ENCODE peak calls at places on chromosomes 12 and 14, in six cellular contexts. One of them, this sample, is unnamed.
A peak's percentile ranks its signal among the peaks of the same experiment; 100 is the strongest.

GRCh38 chr12:32569256-32569655 is 109.8 kb upstream of the DNM1L start:
- DNase-seq in colonic mucosa: no peak
- DNase-seq in breast epithelium: no peak
- DNase-seq in HepG2: no peak
- DNase-seq in PC-9: no peak
- DNase-seq in CD4-positive, CD25-positive, alpha-beta regulatory T cell: no peak
- DNase-seq in this sample: no peak

GRCh38 chr14:44010595-44010994 is 496.5 kb downstream of the FSCB start:
- DNase-seq in PC-9: no peak
- DNase-seq in HepG2: no peak
- DNase-seq in breast epithelium: no peak
- DNase-seq in colonic mucosa: no peak
- DNase-seq in CD4-positive, CD25-positive, alpha-beta regulatory T cell: no peak
- DNase-seq in this sample: no peak

GRCh38 chr12:27179399-27180214 is 64.5 kb upstream of the STK38L start:
- DNase-seq in colonic mucosa: no peak
- DNase-seq in CD4-positive, CD25-positive, alpha-beta regulatory T cell: no peak
- DNase-seq in PC-9: peak; percentile 97
- DNase-seq in breast epithelium: no peak
- DNase-seq in HepG2: peak; percentile 25
- DNase-seq in this sample: peak; percentile 99

GRCh38 chr12:91920276-91920675 is 225.4 kb downstream of the BTG1 start:
- DNase-seq in colonic mucosa: no peak
- DNase-seq in CD4-positive, CD25-positive, alpha-beta regulatory T cell: no peak
- DNase-seq in breast epithelium: no peak
- DNase-seq in HepG2: no peak
- DNase-seq in PC-9: no peak
- DNase-seq in this sample: no peak

GRCh38 chr12:118501489-118501888 is 125.1 kb downstream of the SUDS3 start:
- DNase-seq in PC-9: no peak
- DNase-seq in CD4-positive, CD25-positive, alpha-beta regulatory T cell: no peak
- DNase-seq in colonic mucosa: no peak
- DNase-seq in breast epithelium: no peak
- DNase-seq in HepG2: no peak
- DNase-seq in this sample: no peak

GRCh38 chr14:45177081-45177480 is 41.4 kb downstream of the FANCM start:
- DNase-seq in breast epithelium: no peak
- DNase-seq in HepG2: no peak
- DNase-seq in CD4-positive, CD25-positive, alpha-beta regulatory T cell: no peak
- DNase-seq in colonic mucosa: no peak
- DNase-seq in PC-9: no peak
- DNase-seq in this sample: peak; percentile 77

GRCh38 chr12:76628745-76629144 is 69.2 kb upstream of the OSBPL8 start:
- DNase-seq in PC-9: no peak
- DNase-seq in CD4-positive, CD25-positive, alpha-beta regulatory T cell: no peak
- DNase-seq in HepG2: no peak
- DNase-seq in breast epithelium: no peak
- DNase-seq in colonic mucosa: no peak
- DNase-seq in this sample: no peak

GRCh38 chr14:39447155-39447554 is 14.9 kb upstream of the FBXO33 start:
- DNase-seq in PC-9: no peak
- DNase-seq in breast epithelium: no peak
- DNase-seq in colonic mucosa: no peak
- DNase-seq in CD4-positive, CD25-positive, alpha-beta regulatory T cell: no peak
- DNase-seq in HepG2: no peak
- DNase-seq in this sample: no peak

GRCh38 chr12:132222096-132222807 is 78.0 kb downstream of the NOC4L start:
- DNase-seq in HepG2: peak; percentile 28
- DNase-seq in CD4-positive, CD25-positive, alpha-beta regulatory T cell: no peak
- DNase-seq in PC-9: peak; percentile 67
- DNase-seq in breast epithelium: no peak
- DNase-seq in colonic mucosa: no peak
- DNase-seq in this sample: peak; percentile 4

GRCh38 chr12:79567164-79567563 is 123.6 kb downstream of the PAWR start:
- DNase-seq in PC-9: no peak
- DNase-seq in HepG2: no peak
- DNase-seq in breast epithelium: no peak
- DNase-seq in CD4-positive, CD25-positive, alpha-beta regulatory T cell: no peak
- DNase-seq in colonic mucosa: no peak
- DNase-seq in this sample: no peak

GRCh38 chr14:72315720-72316119 is 383.5 kb downstream of the RGS6 start:
- DNase-seq in PC-9: no peak
- DNase-seq in breast epithelium: no peak
- DNase-seq in colonic mucosa: no peak
- DNase-seq in CD4-positive, CD25-positive, alpha-beta regulatory T cell: no peak
- DNase-seq in HepG2: no peak
- DNase-seq in this sample: no peak

GRCh38 chr14:52267501-52268190 is at the start of gene PTGDR:
- DNase-seq in colonic mucosa: peak; percentile 86
- DNase-seq in CD4-positive, CD25-positive, alpha-beta regulatory T cell: no peak
- DNase-seq in HepG2: no peak
- DNase-seq in breast epithelium: no peak
- DNase-seq in PC-9: no peak
- DNase-seq in this sample: no peak

GRCh38 chr12:46492471-46493351 is 120.1 kb upstream of the SLC38A2 start:
- DNase-seq in breast epithelium: no peak
- DNase-seq in colonic mucosa: no peak
- DNase-seq in HepG2: peak; percentile 100
- DNase-seq in PC-9: peak; percentile 88
- DNase-seq in CD4-positive, CD25-positive, alpha-beta regulatory T cell: no peak
- DNase-seq in this sample: peak; percentile 96

GRCh38 chr12:80636832-80637231 is 70.6 kb upstream of the MYF6 start:
- DNase-seq in breast epithelium: no peak
- DNase-seq in PC-9: no peak
- DNase-seq in HepG2: no peak
- DNase-seq in CD4-positive, CD25-positive, alpha-beta regulatory T cell: no peak
- DNase-seq in colonic mucosa: no peak
- DNase-seq in this sample: no peak

GRCh38 chr14:61280092-61280525 is 1.0 kb downstream of the TMEM30B start:
- DNase-seq in breast epithelium: peak; percentile 53
- DNase-seq in colonic mucosa: peak; percentile 49
- DNase-seq in PC-9: no peak
- DNase-seq in CD4-positive, CD25-positive, alpha-beta regulatory T cell: no peak
- DNase-seq in HepG2: no peak
- DNase-seq in this sample: no peak

GRCh38 chr12:52439845-52440244 is 5.7 kb upstream of the KRT75 start:
- DNase-seq in HepG2: no peak
- DNase-seq in breast epithelium: no peak
- DNase-seq in PC-9: peak; percentile 58
- DNase-seq in colonic mucosa: no peak
- DNase-seq in CD4-positive, CD25-positive, alpha-beta regulatory T cell: no peak
- DNase-seq in this sample: no peak

GRCh38 chr14:32650665-32651064 is 288.0 kb upstream of the NPAS3 start:
- DNase-seq in colonic mucosa: no peak
- DNase-seq in HepG2: no peak
- DNase-seq in breast epithelium: no peak
- DNase-seq in PC-9: no peak
- DNase-seq in CD4-positive, CD25-positive, alpha-beta regulatory T cell: no peak
- DNase-seq in this sample: no peak

GRCh38 chr14:99472937-99473336 is 7.7 kb downstream of the SETD3 start:
- DNase-seq in colonic mucosa: no peak
- DNase-seq in HepG2: no peak
- DNase-seq in CD4-positive, CD25-positive, alpha-beta regulatory T cell: no peak
- DNase-seq in breast epithelium: no peak
- DNase-seq in PC-9: no peak
- DNase-seq in this sample: no peak

GRCh38 chr14:105945891-105946290 is 419.5 kb downstream of the TMEM121 start:
- DNase-seq in PC-9: no peak
- DNase-seq in CD4-positive, CD25-positive, alpha-beta regulatory T cell: no peak
- DNase-seq in HepG2: no peak
- DNase-seq in breast epithelium: no peak
- DNase-seq in colonic mucosa: no peak
- DNase-seq in this sample: no peak

GRCh38 chr14:91323031-91323430 is 78.5 kb upstream of the GPR68 start:
- DNase-seq in HepG2: no peak
- DNase-seq in colonic mucosa: no peak
- DNase-seq in CD4-positive, CD25-positive, alpha-beta regulatory T cell: no peak
- DNase-seq in PC-9: no peak
- DNase-seq in breast epithelium: no peak
- DNase-seq in this sample: no peak

GRCh38 chr14:91324606-91324950 is 80.1 kb upstream of the GPR68 start:
- DNase-seq in HepG2: no peak
- DNase-seq in CD4-positive, CD25-positive, alpha-beta regulatory T cell: no peak
- DNase-seq in colonic mucosa: no peak
- DNase-seq in breast epithelium: no peak
- DNase-seq in PC-9: no peak
- DNase-seq in this sample: no peak

GRCh38 chr14:91322623-91323022 is 78.1 kb upstream of the GPR68 start:
- DNase-seq in colonic mucosa: no peak
- DNase-seq in breast epithelium: no peak
- DNase-seq in PC-9: no peak
- DNase-seq in HepG2: no peak
- DNase-seq in CD4-positive, CD25-positive, alpha-beta regulatory T cell: no peak
- DNase-seq in this sample: no peak

GRCh38 chr14:91325211-91325610 is 80.7 kb upstream of the GPR68 start:
- DNase-seq in PC-9: no peak
- DNase-seq in colonic mucosa: no peak
- DNase-seq in CD4-positive, CD25-positive, alpha-beta regulatory T cell: no peak
- DNase-seq in HepG2: no peak
- DNase-seq in breast epithelium: no peak
- DNase-seq in this sample: no peak

GRCh38 chr14:91323671-91324605 is 79.4 kb upstream of the GPR68 start:
- DNase-seq in breast epithelium: peak; percentile 87
- DNase-seq in CD4-positive, CD25-positive, alpha-beta regulatory T cell: peak; percentile 87
- DNase-seq in colonic mucosa: peak; percentile 91
- DNase-seq in PC-9: no peak
- DNase-seq in HepG2: peak; percentile 45
- DNase-seq in this sample: peak; percentile 7
- H3K27ac ChIP-seq in breast epithelium: peak overlapping the region; percentile 59
- H3K27ac ChIP-seq in CD4-positive, CD25-positive, alpha-beta regulatory T cell: peak overlapping the region; percentile 99
- H3K27ac ChIP-seq in colonic mucosa: peak overlapping the region; percentile 62
- H3K27ac ChIP-seq in PC-9: no peak overlapping the region
- H3K27ac ChIP-seq in HepG2: no peak overlapping the region
- H3K27ac ChIP-seq in this sample: no peak overlapping the region

DNA sequence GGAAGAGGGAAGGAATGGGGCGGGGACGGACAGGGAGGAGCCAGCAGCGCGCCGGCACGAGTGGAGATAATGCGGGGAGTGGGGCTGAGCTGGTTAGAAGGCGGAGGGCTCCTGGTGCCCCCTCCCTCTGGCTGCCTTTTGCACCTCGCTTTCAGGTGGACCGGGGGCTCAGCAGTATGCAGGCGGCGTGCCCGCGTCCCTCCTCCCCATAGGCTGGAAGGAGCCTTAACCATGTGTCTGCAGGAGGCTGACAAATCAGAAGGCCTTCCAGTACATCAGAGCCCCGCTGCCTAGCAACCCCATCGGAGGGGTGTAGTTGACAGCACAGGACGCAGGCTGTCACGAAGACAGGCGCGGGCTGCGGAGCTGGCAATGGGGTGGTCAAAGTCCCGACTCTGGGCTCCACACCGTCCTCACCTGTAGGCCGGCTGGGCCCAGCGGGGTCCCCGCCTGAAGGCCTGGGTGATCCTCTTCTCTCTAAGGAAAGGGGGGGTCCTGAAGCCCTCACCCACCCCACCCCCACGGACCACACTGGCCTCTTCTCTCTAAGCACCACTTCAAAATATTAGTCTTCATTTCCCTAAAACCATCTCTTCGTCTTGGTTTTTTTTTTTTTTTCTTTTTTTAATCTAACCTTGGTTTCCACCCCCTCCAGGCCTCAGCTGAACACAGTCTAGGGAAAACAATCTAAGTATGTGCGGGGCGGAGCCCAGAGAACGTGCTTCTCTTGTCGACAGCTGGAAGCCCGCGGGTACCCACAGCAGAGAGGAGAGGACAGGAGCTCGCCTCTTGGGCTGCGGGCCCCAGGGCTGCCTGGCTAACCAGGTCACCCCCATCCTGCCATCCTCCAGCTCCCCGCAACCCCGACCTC is 44.5 kb downstream of the KDM2B start:
- DNase-seq in colonic mucosa: peak; percentile 88
- DNase-seq in CD4-positive, CD25-positive, alpha-beta regulatory T cell: peak; percentile 80
- DNase-seq in HepG2: no peak
- DNase-seq in breast epithelium: no peak
- DNase-seq in PC-9: peak; percentile 45
- DNase-seq in this sample: no peak
- H3K4me1 ChIP-seq in colonic mucosa: peaks cover 15% of the 10 kb centered on the region
- H3K4me1 ChIP-seq in CD4-positive, CD25-positive, alpha-beta regulatory T cell: peaks cover 48% of the 10 kb centered on the region
- H3K4me1 ChIP-seq in HepG2: peaks cover 39% of the 10 kb centered on the region
- H3K4me1 ChIP-seq in breast epithelium: no peaks in the 10 kb centered on the region
- H3K4me1 ChIP-seq in PC-9: peaks cover 10% of the 10 kb centered on the region
- H3K4me1 ChIP-seq in this sample: peaks cover 4% of the 10 kb centered on the region

DNA sequence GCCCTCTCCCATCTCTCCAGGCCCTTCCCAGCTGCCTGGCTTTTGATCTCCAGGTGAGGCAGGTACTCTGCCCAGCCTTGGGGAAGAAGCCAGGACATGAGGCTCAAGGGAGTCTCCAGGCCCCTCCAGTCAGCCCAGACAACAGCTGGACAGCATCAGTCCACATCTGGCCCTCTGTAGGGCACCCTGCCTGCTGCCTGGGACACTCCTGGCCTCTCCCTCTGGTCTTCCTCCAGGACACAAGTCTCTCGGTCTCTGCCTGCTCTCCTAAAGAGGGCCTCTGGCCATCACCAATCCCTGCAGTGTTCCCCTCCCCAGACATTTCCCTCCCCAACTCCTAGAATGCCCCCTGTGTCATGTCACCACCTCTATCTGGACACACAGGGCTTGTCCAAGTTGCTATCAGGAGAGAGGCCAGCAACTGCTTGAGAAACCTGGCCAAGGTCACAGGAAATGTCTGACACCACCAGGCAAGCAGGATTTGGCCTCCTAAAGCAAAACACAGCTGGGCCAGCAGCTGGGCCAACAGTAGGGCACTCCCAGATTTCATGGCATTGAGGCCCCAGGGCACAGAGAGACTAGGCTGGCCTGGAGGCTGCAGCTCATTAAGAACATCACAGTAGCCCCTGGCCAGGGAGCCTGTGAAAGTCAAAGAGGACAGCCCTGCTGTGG is 29.0 kb downstream of the LTBP2 start:
- DNase-seq in colonic mucosa: no peak
- DNase-seq in CD4-positive, CD25-positive, alpha-beta regulatory T cell: no peak
- DNase-seq in breast epithelium: no peak
- DNase-seq in HepG2: no peak
- DNase-seq in PC-9: peak; percentile 85
- DNase-seq in this sample: no peak
- H3K27ac ChIP-seq in colonic mucosa: no peak overlapping the region
- H3K27ac ChIP-seq in CD4-positive, CD25-positive, alpha-beta regulatory T cell: no peak overlapping the region
- H3K27ac ChIP-seq in breast epithelium: peak overlapping the region; percentile 26
- H3K27ac ChIP-seq in HepG2: no peak overlapping the region
- H3K27ac ChIP-seq in PC-9: peak overlapping the region; percentile 52
- H3K27ac ChIP-seq in this sample: peak overlapping the region; percentile 8

DNA sequence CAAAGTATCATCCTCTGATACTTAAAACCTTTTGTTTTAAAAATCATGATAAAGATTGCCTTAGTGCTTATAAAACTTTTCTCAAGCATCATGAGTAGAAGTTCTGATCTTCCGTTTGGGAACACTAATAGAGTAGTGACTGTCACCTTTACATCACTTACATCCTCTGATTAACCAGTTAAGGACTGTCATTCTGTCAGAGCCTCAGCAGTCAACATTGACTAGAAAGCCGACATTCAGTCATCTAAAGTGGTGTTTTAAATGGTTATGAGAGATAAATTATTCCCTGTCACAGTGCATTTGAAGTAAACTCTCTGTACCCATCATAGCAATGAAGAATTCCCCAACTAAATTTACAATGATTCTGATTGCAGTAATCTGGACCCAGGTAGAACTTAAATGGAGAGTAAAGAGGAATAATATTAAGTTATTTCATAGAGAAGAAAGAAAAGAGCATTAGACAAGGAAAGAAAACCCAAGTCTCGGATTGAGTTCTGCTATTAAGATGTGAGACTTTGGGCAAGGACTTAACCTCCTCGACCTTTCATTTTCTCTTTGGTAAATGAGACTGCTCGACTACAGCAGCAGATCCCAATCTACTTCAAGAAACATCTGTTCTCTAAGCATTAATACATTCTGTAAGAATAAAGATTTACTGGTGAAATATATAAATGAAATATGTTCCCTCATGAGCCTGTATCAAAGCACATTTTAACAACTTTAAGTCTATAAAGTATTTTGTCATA is 563.9 kb upstream of the LMO3 start:
- DNase-seq in colonic mucosa: no peak
- DNase-seq in breast epithelium: no peak
- DNase-seq in PC-9: no peak
- DNase-seq in HepG2: no peak
- DNase-seq in CD4-positive, CD25-positive, alpha-beta regulatory T cell: no peak
- DNase-seq in this sample: no peak
- H3K4me1 ChIP-seq in colonic mucosa: no peaks in the 10 kb centered on the region
- H3K4me1 ChIP-seq in breast epithelium: no peaks in the 10 kb centered on the region
- H3K4me1 ChIP-seq in PC-9: no peaks in the 10 kb centered on the region
- H3K4me1 ChIP-seq in HepG2: no peaks in the 10 kb centered on the region
- H3K4me1 ChIP-seq in CD4-positive, CD25-positive, alpha-beta regulatory T cell: no peaks in the 10 kb centered on the region
- H3K4me1 ChIP-seq in this sample: no peaks in the 10 kb centered on the region